ENCODE peak calls at places on chromosomes 12 and 14, in nine cellular contexts. One of them, this sample, is unnamed.

GRCh38 chr14:44291516-44291915 is 215.6 kb downstream of the FSCB start:
- DNase-seq in uterus: no peak
- DNase-seq in fibroblast of villous mesenchyme: no peak
- DNase-seq in fibroblast of mammary gland: no peak
- DNase-seq in progenitor cell of endocrine pancreas: no peak
- DNase-seq in osteocyte: no peak
- DNase-seq in epithelial cell of esophagus: no peak
- DNase-seq in fibroblast of lung: no peak
- DNase-seq in GM13977: no peak
- DNase-seq in this sample: no peak

GRCh38 chr14:64788706-64789105 is 84.5 kb downstream of the PLEKHG3 start:
- DNase-seq in uterus: no peak
- DNase-seq in fibroblast of villous mesenchyme: peak
- DNase-seq in fibroblast of mammary gland: peak
- DNase-seq in progenitor cell of endocrine pancreas: no peak
- DNase-seq in osteocyte: no peak
- DNase-seq in epithelial cell of esophagus: peak
- DNase-seq in fibroblast of lung: peak
- DNase-seq in GM13977: no peak
- DNase-seq in this sample: no peak

GRCh38 chr12:25496098-25496587 is 56.9 kb downstream of the LMNTD1 start:
- DNase-seq in uterus: no peak
- DNase-seq in fibroblast of villous mesenchyme: peak
- DNase-seq in fibroblast of mammary gland: peak
- DNase-seq in progenitor cell of endocrine pancreas: no peak
- DNase-seq in osteocyte: no peak
- DNase-seq in epithelial cell of esophagus: no peak
- DNase-seq in fibroblast of lung: peak
- DNase-seq in GM13977: no peak
- DNase-seq in this sample: no peak

GRCh38 chr12:92886131-92886530 is 43.0 kb downstream of the EEA1 start:
- DNase-seq in uterus: no peak
- DNase-seq in fibroblast of villous mesenchyme: peak
- DNase-seq in fibroblast of mammary gland: no peak
- DNase-seq in progenitor cell of endocrine pancreas: no peak
- DNase-seq in osteocyte: no peak
- DNase-seq in epithelial cell of esophagus: no peak
- DNase-seq in fibroblast of lung: no peak
- DNase-seq in GM13977: no peak
- DNase-seq in this sample: no peak

GRCh38 chr12:29207120-29207519 is 58.0 kb downstream of the FAR2 start:
- DNase-seq in uterus: no peak
- DNase-seq in fibroblast of villous mesenchyme: no peak
- DNase-seq in fibroblast of mammary gland: peak
- DNase-seq in progenitor cell of endocrine pancreas: no peak
- DNase-seq in osteocyte: no peak
- DNase-seq in epithelial cell of esophagus: no peak
- DNase-seq in fibroblast of lung: no peak
- DNase-seq in GM13977: no peak
- DNase-seq in this sample: no peak

GRCh38 chr14:91352101-91352500 is 65.5 kb downstream of the CCDC88C start:
- DNase-seq in uterus: peak
- DNase-seq in fibroblast of villous mesenchyme: peak
- DNase-seq in fibroblast of mammary gland: peak
- DNase-seq in progenitor cell of endocrine pancreas: no peak
- DNase-seq in osteocyte: no peak
- DNase-seq in epithelial cell of esophagus: no peak
- DNase-seq in fibroblast of lung: no peak
- DNase-seq in GM13977: no peak
- DNase-seq in this sample: no peak

GRCh38 chr12:13165578-13166120 is 30.9 kb upstream of the EMP1 start:
- DNase-seq in uterus: peak
- DNase-seq in fibroblast of villous mesenchyme: peak
- DNase-seq in fibroblast of mammary gland: peak
- DNase-seq in progenitor cell of endocrine pancreas: no peak
- DNase-seq in osteocyte: no peak
- DNase-seq in epithelial cell of esophagus: peak
- DNase-seq in fibroblast of lung: peak
- DNase-seq in GM13977: peak
- DNase-seq in this sample: peak

GRCh38 chr12:82870825-82871377 is 184.2 kb downstream of the TMTC2 start:
- DNase-seq in uterus: no peak
- DNase-seq in fibroblast of villous mesenchyme: no peak
- DNase-seq in fibroblast of mammary gland: no peak
- DNase-seq in progenitor cell of endocrine pancreas: no peak
- DNase-seq in osteocyte: no peak
- DNase-seq in epithelial cell of esophagus: no peak
- DNase-seq in fibroblast of lung: no peak
- DNase-seq in GM13977: no peak
- DNase-seq in this sample: no peak

GRCh38 chr12:92304335-92305066 is 158.9 kb upstream of the BTG1 start:
- DNase-seq in uterus: no peak
- DNase-seq in fibroblast of villous mesenchyme: no peak
- DNase-seq in fibroblast of mammary gland: peak
- DNase-seq in progenitor cell of endocrine pancreas: no peak
- DNase-seq in osteocyte: no peak
- DNase-seq in epithelial cell of esophagus: no peak
- DNase-seq in fibroblast of lung: no peak
- DNase-seq in GM13977: no peak
- DNase-seq in this sample: no peak

GRCh38 chr14:92785601-92786426 is 8.3 kb upstream of the GOLGA5 start:
- DNase-seq in uterus: peak
- DNase-seq in fibroblast of villous mesenchyme: peak
- DNase-seq in fibroblast of mammary gland: peak
- DNase-seq in progenitor cell of endocrine pancreas: no peak
- DNase-seq in osteocyte: no peak
- DNase-seq in epithelial cell of esophagus: peak
- DNase-seq in fibroblast of lung: peak
- DNase-seq in GM13977: no peak
- DNase-seq in this sample: no peak
- TF ChIP-seq CTCF in uterus: no peak
- TF ChIP-seq CTCF in fibroblast of villous mesenchyme: peak
- TF ChIP-seq CTCF in fibroblast of mammary gland: peak
- TF ChIP-seq CTCF in progenitor cell of endocrine pancreas: no peak
- TF ChIP-seq CTCF in osteocyte: no peak
- TF ChIP-seq CTCF in epithelial cell of esophagus: no peak
- TF ChIP-seq CTCF in fibroblast of lung: peak
- TF ChIP-seq CTCF in GM13977: no peak
- TF ChIP-seq CTCF in this sample: no peak

DNA sequence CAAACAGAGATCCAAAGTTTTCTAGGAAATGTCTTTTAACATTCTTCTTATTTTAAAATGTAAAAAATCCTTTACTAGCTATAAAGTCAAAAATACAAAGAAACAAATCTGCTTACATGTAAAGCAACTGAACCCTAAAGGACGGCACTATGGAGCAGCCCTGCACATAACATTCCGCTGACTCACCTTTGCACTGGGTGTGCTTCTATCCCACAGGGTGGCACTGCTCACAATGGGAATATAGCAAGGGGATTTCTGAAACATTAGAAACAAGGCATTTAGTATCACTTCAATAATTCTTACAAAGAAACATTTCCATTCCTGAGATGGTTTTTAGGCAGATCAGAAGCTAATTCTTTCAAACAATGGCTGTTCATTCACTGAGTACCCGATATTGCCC is 94.3 kb downstream of the C12orf42 start:
- DNase-seq in uterus: no peak
- DNase-seq in fibroblast of villous mesenchyme: no peak
- DNase-seq in fibroblast of mammary gland: no peak
- DNase-seq in progenitor cell of endocrine pancreas: no peak
- DNase-seq in osteocyte: no peak
- DNase-seq in epithelial cell of esophagus: peak
- DNase-seq in fibroblast of lung: no peak
- DNase-seq in GM13977: no peak
- DNase-seq in this sample: no peak
- TF ChIP-seq CTCF in uterus: no peak
- TF ChIP-seq CTCF in fibroblast of villous mesenchyme: no peak
- TF ChIP-seq CTCF in fibroblast of mammary gland: no peak
- TF ChIP-seq CTCF in progenitor cell of endocrine pancreas: no peak
- TF ChIP-seq CTCF in osteocyte: no peak
- TF ChIP-seq CTCF in epithelial cell of esophagus: peak
- TF ChIP-seq CTCF in fibroblast of lung: no peak
- TF ChIP-seq CTCF in GM13977: no peak
- TF ChIP-seq CTCF in this sample: no peak

DNA sequence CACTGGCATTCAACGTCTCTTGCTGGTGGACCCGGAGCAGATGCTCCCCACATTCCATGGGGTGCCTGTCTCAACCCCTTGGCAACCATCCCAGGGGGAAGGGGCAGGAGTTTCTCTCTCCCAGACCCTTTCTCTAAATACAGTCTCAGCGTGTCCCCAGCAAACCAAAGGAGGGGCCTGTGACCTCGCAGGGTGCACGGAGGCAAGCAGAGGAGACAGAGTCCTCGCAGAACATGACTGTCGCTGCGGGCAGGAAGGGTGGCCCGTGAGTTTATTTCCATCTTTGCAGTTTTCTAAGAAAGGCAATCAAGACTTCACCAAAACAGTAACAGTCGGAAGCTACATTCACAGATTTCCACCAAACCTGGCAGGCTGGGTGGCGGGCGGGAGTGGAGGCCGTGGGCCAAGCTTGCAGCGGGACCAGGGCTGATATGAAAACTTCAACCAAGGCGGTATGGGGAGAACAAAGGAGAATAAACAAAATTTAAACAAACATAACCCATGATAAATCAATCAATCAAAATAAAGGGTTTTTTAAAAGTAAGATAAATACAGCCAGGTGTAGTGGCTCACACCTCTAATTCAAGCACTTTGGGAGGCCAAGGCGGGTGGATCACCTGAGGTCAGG is 18.6 kb downstream of the BRF1 start:
- DNase-seq in uterus: no peak
- DNase-seq in fibroblast of villous mesenchyme: no peak
- DNase-seq in fibroblast of mammary gland: no peak
- DNase-seq in progenitor cell of endocrine pancreas: no peak
- DNase-seq in osteocyte: no peak
- DNase-seq in epithelial cell of esophagus: no peak
- DNase-seq in fibroblast of lung: no peak
- DNase-seq in GM13977: no peak
- DNase-seq in this sample: no peak
- TF ChIP-seq CTCF in uterus: no peak
- TF ChIP-seq CTCF in fibroblast of villous mesenchyme: no peak
- TF ChIP-seq CTCF in fibroblast of mammary gland: no peak
- TF ChIP-seq CTCF in progenitor cell of endocrine pancreas: no peak
- TF ChIP-seq CTCF in osteocyte: no peak
- TF ChIP-seq CTCF in epithelial cell of esophagus: no peak
- TF ChIP-seq CTCF in fibroblast of lung: no peak
- TF ChIP-seq CTCF in GM13977: no peak
- TF ChIP-seq CTCF in this sample: no peak

GRCh38 chr12:53327435-53328042 is 6.1 kb upstream of the AAAS start:
- DNase-seq in uterus: no peak
- DNase-seq in fibroblast of villous mesenchyme: peak
- DNase-seq in fibroblast of mammary gland: peak
- DNase-seq in progenitor cell of endocrine pancreas: no peak
- DNase-seq in osteocyte: no peak
- DNase-seq in epithelial cell of esophagus: no peak
- DNase-seq in fibroblast of lung: peak
- DNase-seq in GM13977: no peak
- DNase-seq in this sample: no peak
- TF ChIP-seq CTCF in uterus: no peak
- TF ChIP-seq CTCF in fibroblast of villous mesenchyme: peak
- TF ChIP-seq CTCF in fibroblast of mammary gland: peak
- TF ChIP-seq CTCF in progenitor cell of endocrine pancreas: peak
- TF ChIP-seq CTCF in osteocyte: peak
- TF ChIP-seq CTCF in epithelial cell of esophagus: peak
- TF ChIP-seq CTCF in fibroblast of lung: peak
- TF ChIP-seq CTCF in GM13977: peak
- TF ChIP-seq CTCF in this sample: no peak

DNA sequence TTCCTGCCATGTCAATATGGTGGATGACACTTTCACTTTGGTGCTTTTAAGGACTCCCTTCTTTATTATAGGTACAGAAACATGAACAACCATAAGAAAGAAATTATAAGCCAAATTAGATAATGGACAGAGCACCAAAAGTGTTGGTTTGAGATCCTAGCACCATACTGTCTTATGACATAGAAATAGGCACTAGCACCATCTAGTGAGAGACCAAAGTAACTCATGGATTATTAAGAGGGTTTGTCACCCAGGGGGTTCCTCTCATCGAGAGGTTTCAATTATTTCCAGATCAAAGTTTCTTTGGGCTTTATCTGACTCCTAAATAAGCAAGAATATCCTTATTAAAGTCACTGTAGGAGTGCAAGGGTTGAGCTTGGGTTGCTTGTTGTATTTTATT is 153.0 kb upstream of the DIO2 start:
- DNase-seq in uterus: no peak
- DNase-seq in fibroblast of villous mesenchyme: peak
- DNase-seq in fibroblast of mammary gland: peak
- DNase-seq in progenitor cell of endocrine pancreas: no peak
- DNase-seq in osteocyte: no peak
- DNase-seq in epithelial cell of esophagus: peak
- DNase-seq in fibroblast of lung: peak
- DNase-seq in GM13977: peak
- DNase-seq in this sample: no peak
- TF ChIP-seq CTCF in uterus: no peak
- TF ChIP-seq CTCF in fibroblast of villous mesenchyme: peak
- TF ChIP-seq CTCF in fibroblast of mammary gland: peak
- TF ChIP-seq CTCF in progenitor cell of endocrine pancreas: peak
- TF ChIP-seq CTCF in osteocyte: peak
- TF ChIP-seq CTCF in epithelial cell of esophagus: peak
- TF ChIP-seq CTCF in fibroblast of lung: peak
- TF ChIP-seq CTCF in GM13977: peak
- TF ChIP-seq CTCF in this sample: no peak

This sample was measured in activated B cell treated with CpG ODN at 0.5 μM for 24 hours.